ENCODE peak calls at places on chromosome 15, in eight cellular contexts. C is choroid plexus epithelial cell; F is activated T-helper 1 cell treated with Interleukin-2 at 50 U/mL for 16 hours; Z is head of caudate nucleus; D is CD14-positive monocyte; I is activated naive CD8-positive, alpha-beta T cell treated with anti-CD3 and anti-CD28 coated beads, Interleukin-2, amount 50 U/mL, for 16 hours; G is activated naive CD4-positive, alpha-beta T cell treated with anti-CD3 and anti-CD28 coated beads, Interleukin-2, amount 10 ng/mL, durations not matched to agents 7 days and 5 days; S is heart right ventricle. K is an unnamed sample.

GRCh38 chr15:83435202-83435601 is 11.9 kb upstream of the SH3GL3 start:
- DNase-seq in C (no peak), F (no peak), Z (no peak), D (no peak), I (no peak), G (no peak), S (no peak), K (no peak)

GRCh38 chr15:33737687-33738606 is 230.3 kb upstream of the CHRM5 start:
- DNase-seq in C (peak), F (no peak), Z (peak), D (no peak), I (no peak), G (peak), S (peak), K (no peak)

GRCh38 chr15:43769584-43770228 is 7.1 kb downstream of the ELL3 start:
- DNase-seq in C (peak), F (peak), Z (peak), D (no peak), I (no peak), G (peak), S (peak), K (no peak)

GRCh38 chr15:35448294-35448693 is 97.7 kb downstream of the DPH6 start:
- DNase-seq in C (peak), F (no peak), Z (no peak), D (no peak), I (no peak), G (no peak), S (no peak), K (no peak)

GRCh38 chr15:73631915-73632669 is 1.1 kb downstream of the NPTN start:
- DNase-seq in C (peak), F (no peak), Z (peak), D (no peak), I (no peak), G (no peak), S (peak), K (no peak)

GRCh38 chr15:82540055-82540983 is at the start of gene RPS17:
- DNase-seq in C (peak), F (peak), Z (peak), D (peak), I (peak), G (peak), S (peak), K (peak)

GRCh38 chr15:27175479-27176153 is 204.6 kb downstream of the GABRG3 start:
- DNase-seq in C (no peak), F (no peak), Z (no peak), D (no peak), I (no peak), G (no peak), S (no peak), K (no peak)

GRCh38 chr15:77395013-77395774 is 24.7 kb downstream of the PEAK1 start:
- DNase-seq in C (no peak), F (no peak), Z (no peak), D (no peak), I (no peak), G (no peak), S (no peak), K (no peak)

GRCh38 chr15:32767236-32767635 is 49.4 kb downstream of the GREM1 start:
- DNase-seq in C (no peak), F (no peak), Z (no peak), D (no peak), I (no peak), G (no peak), S (no peak), K (no peak)

GRCh38 chr15:89462198-89462912 is 34.0 kb downstream of the RHCG start:
- DNase-seq in C (peak), F (no peak), Z (peak), D (no peak), I (no peak), G (no peak), S (no peak), K (peak)

K was measured in left lobe of liver.